ENCODE peak calls at places on chromosome 14, in nine cellular contexts. G is fibroblast of gingiva; Z is stimulated activated CD4-positive, alpha-beta T cell treated with anti-CD3 and anti-CD28 coated beads, TNF-alpha, amount 100 ng/mL, for 1 hour; D is B cell; J is endothelial cell; K is hippocampal formation; P is Calu3; C is glutamatergic neuron; S is activated CD4-positive, alpha-beta T cell treated with anti-CD3 and anti-CD28 coated beads, Interleukin-2, amount 10 ng/mL, durations not matched to agents 7 days and 5 days. B is an unnamed sample.

GRCh38 chr14:47194051-47194450 is 481.4 kb downstream of the MDGA2 start:
- DNase-seq in Z (no peak), J (no peak), K (no peak), G (no peak), S (no peak), D (no peak), P (no peak), C (no peak), B (no peak)

GRCh38 chr14:57938533-57938932 is 72.6 kb upstream of the SLC35F4 start:
- DNase-seq in C (no peak), S (no peak), Z (no peak), K (no peak), P (no peak), G (no peak), J (no peak), D (no peak), B (no peak)

GRCh38 chr14:104816678-104816945 is 15.7 kb downstream of the ZBTB42 start:
- DNase-seq in P (no peak), C (no peak), Z (no peak), J (no peak), K (no peak), S (no peak), G (no peak), D (no peak), B (no peak)

GRCh38 chr14:61561657-61562276 is 133.5 kb upstream of the HIF1A start:
- DNase-seq in P (peak), G (peak), Z (no peak), J (peak), D (no peak), K (no peak), C (no peak), S (no peak), B (peak)

GRCh38 chr14:53306267-53306721 is 153.2 kb upstream of the DDHD1 start:
- DNase-seq in Z (no peak), S (peak), D (peak), C (peak), J (peak), P (peak), G (peak), K (peak), B (peak)

GRCh38 chr14:23939607-23940326 is 13.8 kb upstream of the DHRS4 start:
- DNase-seq in P (no peak), K (no peak), S (no peak), D (no peak), J (no peak), C (no peak), G (no peak), Z (no peak), B (no peak)

GRCh38 chr14:104935955-104936354 is 11.3 kb downstream of the PLD4 start:
- DNase-seq in G (no peak), S (no peak), K (no peak), C (peak), D (no peak), P (no peak), J (no peak), Z (no peak), B (no peak)

GRCh38 chr14:91292476-91292875 is 48.0 kb upstream of the GPR68 start:
- DNase-seq in S (no peak), Z (no peak), J (no peak), C (no peak), D (no peak), K (no peak), G (no peak), P (no peak), B (no peak)

GRCh38 chr14:77044776-77045569 is 16.5 kb upstream of the IRF2BPL start:
- DNase-seq in K (no peak), C (no peak), P (no peak), S (no peak), D (no peak), G (peak), J (no peak), Z (no peak), B (peak)